ENCODE peak calls at places on chromosomes 12 and 14, in four cellular contexts. H is heart left ventricle, X is stomach, P is neural progenitor cell. F is an unnamed sample.

GRCh38 chr12:120538281-120539156 is 4.4 kb downstream of the RNF10 start:
- DNase-seq in P (no peak), X (peak; percentile 66), H (peak; percentile 77), F (peak; percentile 61)

GRCh38 chr12:52152905-52153317 is 38.9 kb downstream of the KRT80 start:
- DNase-seq in H (no peak), X (no peak), P (no peak), F (no peak)

GRCh38 chr12:45703942-45704341 is 25.6 kb upstream of the ARID2 start:
- DNase-seq in H (no peak), P (no peak), X (no peak), F (no peak)

GRCh38 chr12:102811125-102811737 is 105.8 kb downstream of the PAH start:
- DNase-seq in P (peak; percentile 70), H (no peak), X (no peak), F (no peak)

GRCh38 chr12:125014526-125014925 is 21.1 kb downstream of the BRI3BP start:
- DNase-seq in X (no peak), H (no peak), P (no peak), F (no peak)

GRCh38 chr12:94553130-94553519 is 93.5 kb upstream of the CEP83 start:
- DNase-seq in X (no peak), H (no peak), P (no peak), F (no peak)

GRCh38 chr12:74897425-74898211 is 312.0 kb downstream of the KCNC2 start:
- DNase-seq in P (no peak), H (no peak), X (no peak), F (no peak)

GRCh38 chr12:70365648-70366518 is at the start of gene KCNMB4:
- DNase-seq in H (peak; percentile 71), X (peak; percentile 49), P (peak; percentile 95), F (peak; percentile 82)

GRCh38 chr12:49689785-49690184 is 17.4 kb downstream of the FMNL3 start:
- DNase-seq in P (peak; percentile 23), X (no peak), H (no peak), F (no peak)

GRCh38 chr14:93592786-93593185 is 162.0 kb downstream of the UNC79 start:
- DNase-seq in H (no peak), X (no peak), P (no peak), F (no peak)

GRCh38 chr14:32430326-32430725 is 101.2 kb downstream of the AKAP6 start:
- DNase-seq in X (no peak), P (no peak), H (no peak), F (no peak)

GRCh38 chr14:32428149-32428548 is 99.1 kb downstream of the AKAP6 start:
- DNase-seq in H (no peak), P (peak; percentile 48), X (no peak), F (no peak)

GRCh38 chr14:32426596-32427408 is 97.7 kb downstream of the AKAP6 start:
- DNase-seq in H (no peak), X (no peak), P (peak; percentile 68), F (no peak)

GRCh38 chr14:32426028-32426427 is 96.9 kb downstream of the AKAP6 start:
- DNase-seq in P (no peak), H (no peak), X (no peak), F (no peak)

GRCh38 chr14:32428875-32429274 is 99.8 kb downstream of the AKAP6 start:
- DNase-seq in P (no peak), X (no peak), H (no peak), F (no peak)
- H3K27ac ChIP-seq in P (peak overlapping the region; percentile 31), X (peak overlapping the region; percentile 26), H (peak overlapping the region; percentile 71), F (no peak overlapping the region)

DNA sequence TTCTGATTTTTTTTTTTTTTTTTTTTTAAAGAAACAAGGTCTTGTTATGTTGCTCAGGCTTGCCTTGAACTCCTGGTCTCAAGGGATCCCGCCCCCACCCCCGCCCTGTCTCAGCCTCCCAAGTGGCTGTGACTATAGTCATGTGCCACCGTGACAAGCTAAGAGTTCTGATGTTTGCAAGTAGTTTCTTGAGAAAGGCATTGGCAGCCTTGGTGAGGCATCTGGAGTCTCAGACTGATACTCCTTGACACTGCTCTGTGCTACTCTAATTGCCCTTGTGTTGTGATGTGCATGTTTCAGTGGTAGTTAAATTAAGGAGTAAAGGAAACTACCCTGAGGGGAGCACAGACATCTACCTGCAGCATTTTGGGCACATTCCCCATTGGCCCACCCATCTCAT is 46.2 kb upstream of the OR4E1 start:
- DNase-seq in H (no peak), P (no peak), X (no peak), F (no peak)
- H3K27ac ChIP-seq in H (no peak overlapping the region), P (no peak overlapping the region), X (no peak overlapping the region), F (no peak overlapping the region)

DNA sequence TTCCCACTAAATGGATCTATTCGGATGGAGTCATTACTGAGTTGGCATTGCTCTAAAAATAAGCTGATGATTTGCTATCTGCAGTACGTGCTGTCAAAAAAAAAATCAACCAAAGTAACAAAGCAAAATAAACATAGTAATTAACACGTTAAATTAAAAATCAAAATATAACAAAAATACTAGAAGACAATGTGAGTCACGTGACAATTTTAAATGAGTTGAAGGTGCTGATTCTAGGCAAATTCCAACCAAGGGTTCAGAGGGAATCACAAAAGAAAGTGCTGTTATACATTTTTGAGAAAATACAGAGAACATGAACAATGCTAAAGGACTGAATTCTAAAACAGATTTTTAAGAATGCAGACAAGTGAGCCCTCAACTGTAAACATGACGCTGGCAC is 45.2 kb upstream of the IFNG-AS1 start:
- DNase-seq in P (no peak), H (no peak), X (no peak), F (no peak)
- H3K27ac ChIP-seq in P (no peak overlapping the region), H (no peak overlapping the region), X (no peak overlapping the region), F (no peak overlapping the region)

GRCh38 chr14:103087343-103087835 is 3.4 kb downstream of the LBHD2 start:
- DNase-seq in H (no peak), X (no peak), P (peak; percentile 78), F (no peak)

GRCh38 chr14:103081951-103082350 is 2.1 kb upstream of the LBHD2 start:
- DNase-seq in X (no peak), P (no peak), H (no peak), F (no peak)

GRCh38 chr14:103086771-103087342 is 2.8 kb downstream of the LBHD2 start:
- DNase-seq in P (no peak), X (no peak), H (no peak), F (peak; percentile 45)

GRCh38 chr14:103084021-103084919 is at the start of gene LBHD2:
- DNase-seq in H (no peak), P (peak; percentile 54), X (no peak), F (peak; percentile 73)

DNA sequence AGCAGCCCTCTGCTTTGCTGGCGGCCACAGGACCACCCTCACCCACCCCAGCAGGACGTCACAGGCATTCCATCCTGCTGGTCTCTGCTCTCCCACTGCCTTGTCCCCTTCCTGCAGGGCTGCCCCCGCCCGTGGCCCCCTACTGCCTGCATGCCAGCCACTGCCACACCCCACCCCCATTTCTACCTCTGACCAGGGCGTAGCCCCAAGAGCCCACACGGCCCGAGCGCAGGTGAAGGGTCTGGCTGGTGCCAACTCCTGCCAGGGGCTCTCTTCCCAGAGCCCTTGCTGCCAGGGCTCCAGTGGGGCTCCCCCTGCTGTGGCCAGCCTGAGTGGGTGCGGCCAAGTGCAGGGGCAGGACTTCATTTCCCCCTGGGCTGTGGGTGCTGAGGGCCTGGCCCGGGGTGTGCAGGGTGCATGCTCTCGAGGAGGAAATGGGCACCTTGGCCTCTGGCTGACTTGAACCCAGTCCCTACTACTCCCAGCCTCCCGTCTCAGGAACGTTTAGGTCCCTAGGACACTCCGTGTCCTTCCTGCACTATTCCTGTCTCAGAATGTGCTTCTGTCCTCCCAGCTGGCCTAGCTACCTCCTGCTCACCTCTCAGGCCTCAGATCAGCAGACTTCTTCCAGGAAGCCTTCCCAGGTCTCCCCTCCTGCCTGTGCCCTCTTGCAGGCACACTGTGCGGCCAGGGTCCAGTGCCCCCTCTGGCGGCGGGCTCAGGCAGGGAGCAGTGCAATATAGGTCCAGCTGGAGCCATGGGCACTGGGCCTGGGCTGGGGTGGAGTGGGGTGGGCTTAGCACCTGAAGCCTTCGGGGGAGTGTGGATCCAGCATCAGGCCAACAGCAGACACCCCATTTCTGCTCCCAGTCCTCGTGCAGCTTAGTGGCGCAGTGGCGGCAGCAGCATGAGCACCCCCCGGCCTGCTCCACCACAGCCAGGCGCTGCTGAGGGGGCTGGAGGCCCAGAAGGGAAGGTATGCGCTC is 1.4 kb downstream of the LBHD2 start:
- DNase-seq in X (no peak), P (peak; percentile 42), H (no peak), F (peak; percentile 61)
- H3K27ac ChIP-seq in X (no peak overlapping the region), P (no peak overlapping the region), H (no peak overlapping the region), F (no peak overlapping the region)

DNA sequence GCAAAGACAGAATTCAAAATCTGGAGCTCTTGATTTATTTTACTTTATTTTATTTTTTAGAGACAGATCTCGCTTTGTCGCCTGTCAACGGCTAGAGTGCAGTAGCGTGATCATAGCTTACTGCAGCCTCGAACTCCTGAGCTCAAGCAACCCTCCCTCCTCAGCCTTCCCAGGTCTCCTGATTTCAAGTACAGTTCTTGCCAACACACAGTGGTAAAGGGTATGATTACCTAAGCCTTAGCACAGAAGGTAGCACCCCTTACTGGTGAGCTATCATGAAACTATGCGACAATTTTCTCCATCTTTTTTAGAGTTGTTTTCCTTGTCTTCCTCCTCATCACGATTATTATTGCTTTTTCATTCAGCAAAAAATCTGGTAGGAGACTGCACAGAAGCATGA is 94.3 kb upstream of the ETV6 start:
- DNase-seq in X (no peak), H (no peak), P (no peak), F (no peak)
- H3K27ac ChIP-seq in X (no peak overlapping the region), H (no peak overlapping the region), P (no peak overlapping the region), F (no peak overlapping the region)